ENCODE peak calls at places on chromosomes 7 and 10, in seven cellular contexts. D is heart right ventricle; E is tibial nerve; L is neuronal stem cell; T is K562; B is CD8-positive, alpha-beta memory T cell; I is keratinocyte. X is an unnamed sample.

GRCh38 chr7:2171855-2172254 is 60.9 kb downstream of the MAD1L1 start:
- DNase-seq in D (no peak), E (no peak), L (no peak), T (no peak), B (no peak), I (no peak), X (no peak)

GRCh38 chr7:30510124-30511074 is 5.8 kb upstream of the GGCT start:
- DNase-seq in D (no peak), E (no peak), L (no peak), T (peak; percentile 47), B (no peak), I (no peak), X (peak; percentile 57)

GRCh38 chr7:39741942-39742623 is 118.7 kb downstream of the RALA start:
- DNase-seq in D (peak; percentile 55), E (no peak), L (peak; percentile 30), T (peak; percentile 57), B (peak; percentile 54), I (no peak), X (no peak)

GRCh38 chr10:43042503-43043341 is 34.1 kb upstream of the RET start:
- DNase-seq in D (no peak), E (no peak), L (no peak), T (no peak), B (no peak), I (no peak), X (no peak)

GRCh38 chr7:45150199-45150598 is 7.4 kb upstream of the RAMP3 start:
- DNase-seq in D (no peak), E (no peak), L (no peak), T (no peak), B (peak; percentile 14), I (no peak), X (no peak)

GRCh38 chr10:125928928-125929585 is 32.7 kb downstream of the FANK1 start:
- DNase-seq in D (no peak), E (no peak), L (no peak), T (no peak), B (no peak), I (no peak), X (no peak)

GRCh38 chr10:71920540-71921318 is 43.5 kb upstream of the CHST3 start:
- DNase-seq in D (no peak), E (no peak), L (no peak), T (peak; percentile 32), B (no peak), I (peak; percentile 68), X (no peak)

GRCh38 chr7:30800785-30801252 is 29.6 kb downstream of the MINDY4 start:
- DNase-seq in D (no peak), E (peak; percentile 91), L (peak; percentile 69), T (peak; percentile 62), B (no peak), I (no peak), X (peak; percentile 36)

GRCh38 chr10:84176351-84176750 is 2.8 kb downstream of the GPR15LG start:
- DNase-seq in D (no peak), E (no peak), L (no peak), T (no peak), B (no peak), I (no peak), X (no peak)

GRCh38 chr10:84173543-84173942 is at the start of gene GPR15LG:
- DNase-seq in D (no peak), E (no peak), L (no peak), T (no peak), B (no peak), I (no peak), X (no peak)

GRCh38 chr10:84177541-84178386 is 4.2 kb downstream of the GPR15LG start:
- DNase-seq in D (peak; percentile 48), E (no peak), L (no peak), T (no peak), B (peak; percentile 84), I (no peak), X (peak; percentile 53)

GRCh38 chr10:84176836-84177474 is 3.4 kb downstream of the GPR15LG start:
- DNase-seq in D (no peak), E (no peak), L (no peak), T (no peak), B (no peak), I (no peak), X (no peak)

DNA sequence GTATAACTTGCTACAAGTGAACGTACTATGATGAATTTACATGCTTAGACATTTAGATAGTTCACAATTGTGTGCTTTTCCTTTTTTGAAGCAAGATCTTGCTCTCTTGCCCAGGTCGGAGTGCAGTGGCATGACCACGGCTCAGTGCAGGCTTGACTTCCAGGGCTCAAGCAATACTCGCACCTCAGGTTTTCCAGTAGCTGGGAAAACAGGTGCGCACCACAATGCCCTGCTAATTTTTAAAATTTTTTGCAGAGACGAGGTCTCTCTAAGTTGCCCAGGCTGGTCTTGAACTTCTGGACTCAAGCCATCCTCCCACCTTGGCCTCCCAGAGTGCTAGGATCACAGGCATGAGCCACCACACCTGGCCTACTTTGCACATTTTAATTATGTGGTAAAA is 1.8 kb downstream of the GPR15LG start:
- DNase-seq in D (no peak), E (no peak), L (no peak), T (no peak), B (no peak), I (no peak), X (no peak)
- H3K4me3 ChIP-seq in D (no peak overlapping the region), E (no peak overlapping the region), L (no peak overlapping the region), T (no peak overlapping the region), B (no peak overlapping the region), I (no peak overlapping the region), X (no peak overlapping the region)

DNA sequence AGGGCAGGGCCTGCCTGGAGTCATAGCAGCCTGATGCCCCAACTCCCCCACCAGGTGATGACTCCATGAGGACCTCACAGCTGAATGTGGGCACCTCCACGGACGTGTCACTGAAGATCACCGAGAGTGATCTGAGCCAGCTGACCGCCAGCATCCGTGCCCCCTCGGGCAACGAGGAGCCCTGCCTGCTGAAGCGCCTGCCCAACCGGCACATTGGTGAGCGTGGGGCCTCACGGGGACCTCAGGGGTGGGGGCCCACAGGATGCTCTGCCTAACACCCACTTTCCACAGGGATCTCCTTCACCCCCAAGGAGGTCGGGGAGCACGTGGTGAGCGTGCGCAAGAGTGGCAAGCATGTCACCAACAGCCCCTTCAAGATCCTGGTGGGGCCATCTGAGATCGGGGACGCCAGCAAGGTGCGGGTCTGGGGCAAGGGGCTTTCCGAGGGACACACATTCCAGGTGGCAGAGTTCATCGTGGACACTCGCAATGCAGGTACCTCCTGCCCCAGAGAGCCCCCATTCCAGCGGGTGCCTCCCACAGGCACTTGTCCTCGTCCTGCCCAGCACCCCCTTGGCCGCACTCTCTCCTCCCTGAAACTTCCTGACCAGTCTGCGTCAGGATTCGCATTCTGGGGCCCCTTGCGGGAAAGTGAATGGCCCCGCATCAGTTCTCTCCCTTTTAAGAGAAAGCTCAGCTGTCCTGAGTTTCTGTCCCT is 10.0 kb upstream of the ATP6V1F start:
- DNase-seq in D (no peak), E (no peak), L (no peak), T (no peak), B (no peak), I (no peak), X (no peak)
- H3K27ac ChIP-seq in D (no peak overlapping the region), E (no peak overlapping the region), L (no peak overlapping the region), T (no peak overlapping the region), B (no peak overlapping the region), I (no peak overlapping the region), X (no peak overlapping the region)

GRCh38 chr10:14859043-14859442 is 19.6 kb upstream of the SUV39H2 start:
- DNase-seq in D (no peak), E (no peak), L (no peak), T (no peak), B (no peak), I (no peak), X (no peak)
- H3K36me3 ChIP-seq in D (no peaks in the 10 kb centered on the region), E (peaks cover 72% of the 10 kb centered on the region), L (peaks cover 79% of the 10 kb centered on the region), T (peaks cover 64% of the 10 kb centered on the region), B (peaks cover 9% of the 10 kb centered on the region), I (peaks cover 15% of the 10 kb centered on the region), X (peaks cover 57% of the 10 kb centered on the region)

DNA sequence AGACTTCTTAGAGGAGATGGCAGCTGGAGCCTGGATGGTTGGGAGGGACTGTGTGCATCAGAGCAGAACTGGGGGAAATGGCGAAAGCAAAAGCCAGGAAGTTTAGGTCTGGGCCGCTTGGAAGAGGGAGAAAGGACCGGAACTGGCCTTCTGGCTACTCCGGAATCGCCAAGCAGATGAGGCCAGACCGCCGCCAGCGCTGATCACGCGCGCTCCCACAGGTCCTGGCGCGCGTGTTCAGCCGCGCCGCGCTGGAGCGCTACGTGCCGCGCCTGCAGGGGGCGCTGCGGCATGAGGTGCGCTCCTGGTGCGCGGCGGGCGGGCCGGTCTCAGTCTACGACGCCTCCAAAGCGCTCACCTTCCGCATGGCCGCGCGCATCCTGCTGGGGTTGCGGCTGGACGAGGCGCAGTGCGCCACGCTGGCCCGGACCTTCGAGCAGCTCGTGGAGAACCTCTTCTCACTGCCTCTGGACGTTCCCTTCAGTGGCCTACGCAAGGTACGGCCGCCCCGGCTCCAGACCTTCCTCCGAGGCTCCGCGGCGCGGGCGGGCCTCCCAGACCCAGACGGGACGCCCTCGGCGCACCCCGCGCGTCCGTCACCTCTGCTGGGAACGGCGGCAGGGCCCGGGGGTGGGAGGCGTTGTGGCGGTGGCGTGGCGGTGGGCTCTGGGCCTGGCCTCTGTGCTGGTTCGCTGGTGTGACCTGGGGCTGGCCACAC is 2.1 kb downstream of the CYP26C1 start:
- DNase-seq in D (peak; percentile 13), E (no peak), L (no peak), T (no peak), B (no peak), I (no peak), X (peak; percentile 26)
- H3K4me3 ChIP-seq in D (peak overlapping the region; percentile 29), E (no peak overlapping the region), L (peak overlapping the region; percentile 49), T (no peak overlapping the region), B (no peak overlapping the region), I (peak overlapping the region; percentile 43), X (no peak overlapping the region)

DNA sequence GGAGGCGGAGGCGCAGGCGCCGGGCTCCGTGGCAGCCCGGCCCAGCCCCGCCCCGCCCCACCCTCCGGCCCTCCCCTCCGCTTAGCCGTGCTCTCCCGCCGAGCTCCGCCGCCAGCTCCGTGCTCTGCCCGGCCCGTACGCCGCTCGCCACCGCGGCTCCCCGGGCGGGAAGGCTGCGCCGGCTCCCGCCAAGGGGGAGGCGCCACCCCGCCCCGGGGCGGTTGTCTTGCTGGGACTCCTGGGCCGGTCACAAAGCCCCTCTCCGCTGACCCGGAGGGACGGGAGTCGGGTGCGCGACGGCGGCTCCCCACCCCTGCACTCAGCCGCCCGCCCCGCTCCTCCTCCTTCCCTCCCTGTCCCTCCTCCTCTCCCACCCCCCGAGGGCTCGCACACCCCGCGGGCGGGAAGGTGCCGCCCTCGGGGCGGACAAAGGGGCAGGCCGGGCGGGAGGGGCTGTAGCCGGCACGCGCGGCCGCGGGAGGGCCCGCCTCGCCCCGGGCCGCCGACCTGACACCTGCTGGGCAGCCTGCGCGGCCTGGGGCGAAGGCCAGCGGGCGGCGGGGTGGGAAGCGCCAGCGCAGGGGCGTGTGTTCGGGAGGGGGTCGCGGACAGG is 11.5 kb upstream of the SP8 start:
- DNase-seq in D (peak; percentile 32), E (no peak), L (peak; percentile 77), T (peak; percentile 91), B (no peak), I (no peak), X (no peak)
- H3K27ac ChIP-seq in D (no peak overlapping the region), E (no peak overlapping the region), L (peak overlapping the region; percentile 89), T (no peak overlapping the region), B (no peak overlapping the region), I (no peak overlapping the region), X (no peak overlapping the region)

X was measured in CD4-positive, CD25-positive, alpha-beta regulatory T cell.